ENCODE peak calls at places on chromosomes 2 and 18, in four cellular contexts. One of them, this sample, is unnamed.

GRCh38 chr2:1567556-1568344 is 154.5 kb downstream of the TPO start:
- DNase-seq in cardiac muscle cell: no peak
- DNase-seq in endothelial cell: no peak
- DNase-seq in fibroblast of the aortic adventitia: no peak
- DNase-seq in this sample: no peak

GRCh38 chr18:39772155-39772919 is 2182.7 kb upstream of the PIK3C3 start:
- DNase-seq in cardiac muscle cell: no peak
- DNase-seq in endothelial cell: no peak
- DNase-seq in fibroblast of the aortic adventitia: peak; percentile 10
- DNase-seq in this sample: no peak

GRCh38 chr2:46909771-46910419 is 5.7 kb downstream of the MCFD2 start:
- DNase-seq in cardiac muscle cell: no peak
- DNase-seq in endothelial cell: no peak
- DNase-seq in fibroblast of the aortic adventitia: peak; percentile 74
- DNase-seq in this sample: no peak

GRCh38 chr2:241844066-241844728 is 14.5 kb downstream of the PDCD1 start:
- DNase-seq in cardiac muscle cell: peak; percentile 72
- DNase-seq in endothelial cell: peak; percentile 64
- DNase-seq in fibroblast of the aortic adventitia: peak; percentile 26
- DNase-seq in this sample: no peak

GRCh38 chr2:44245068-44245861 is 30.0 kb upstream of the SLC3A1 start:
- DNase-seq in cardiac muscle cell: no peak
- DNase-seq in endothelial cell: no peak
- DNase-seq in fibroblast of the aortic adventitia: no peak
- DNase-seq in this sample: peak; percentile 22

GRCh38 chr2:201452058-201452736 is 657 bp downstream of the STRADB start:
- DNase-seq in cardiac muscle cell: no peak
- DNase-seq in endothelial cell: no peak
- DNase-seq in fibroblast of the aortic adventitia: peak; percentile 43
- DNase-seq in this sample: no peak

GRCh38 chr2:227615906-227616305 is 1.3 kb upstream of the SCYGR3 start:
- DNase-seq in cardiac muscle cell: no peak
- DNase-seq in endothelial cell: no peak
- DNase-seq in fibroblast of the aortic adventitia: no peak
- DNase-seq in this sample: no peak

GRCh38 chr2:234770081-234770506 is 181.7 kb upstream of the SH3BP4 start:
- DNase-seq in cardiac muscle cell: no peak
- DNase-seq in endothelial cell: no peak
- DNase-seq in fibroblast of the aortic adventitia: peak; percentile 21
- DNase-seq in this sample: no peak

GRCh38 chr2:28346587-28346986 is 46.1 kb upstream of the FOSL2 start:
- DNase-seq in cardiac muscle cell: no peak
- DNase-seq in endothelial cell: no peak
- DNase-seq in fibroblast of the aortic adventitia: no peak
- DNase-seq in this sample: no peak

GRCh38 chr2:69099541-69099940 is 86.6 kb downstream of the ANTXR1 start:
- DNase-seq in cardiac muscle cell: no peak
- DNase-seq in endothelial cell: no peak
- DNase-seq in fibroblast of the aortic adventitia: peak; percentile 40
- DNase-seq in this sample: no peak

GRCh38 chr18:13516855-13517254 is 209.5 kb downstream of the FAM210A start:
- DNase-seq in cardiac muscle cell: no peak
- DNase-seq in endothelial cell: no peak
- DNase-seq in fibroblast of the aortic adventitia: no peak
- DNase-seq in this sample: no peak

GRCh38 chr18:79791141-79791972 is 6.4 kb upstream of the KCNG2 start:
- DNase-seq in cardiac muscle cell: no peak
- DNase-seq in endothelial cell: no peak
- DNase-seq in fibroblast of the aortic adventitia: peak; percentile 98
- DNase-seq in this sample: no peak

GRCh38 chr2:101823347-101823791 is 125.9 kb downstream of the MAP4K4 start:
- DNase-seq in cardiac muscle cell: peak; percentile 73
- DNase-seq in endothelial cell: peak; percentile 58
- DNase-seq in fibroblast of the aortic adventitia: peak; percentile 72
- DNase-seq in this sample: peak; percentile 9

GRCh38 chr18:30234755-30235154 is 807.8 kb downstream of the DSC3 start:
- DNase-seq in cardiac muscle cell: peak; percentile 1
- DNase-seq in endothelial cell: no peak
- DNase-seq in fibroblast of the aortic adventitia: no peak
- DNase-seq in this sample: no peak

GRCh38 chr18:70288171-70288850 is 534 bp upstream of the SOCS6 start:
- DNase-seq in cardiac muscle cell: no peak
- DNase-seq in endothelial cell: peak; percentile 55
- DNase-seq in fibroblast of the aortic adventitia: peak; percentile 39
- DNase-seq in this sample: no peak

GRCh38 chr2:70983506-70984227 is 5.2 kb downstream of the ANKRD53 start:
- DNase-seq in cardiac muscle cell: no peak
- DNase-seq in endothelial cell: no peak
- DNase-seq in fibroblast of the aortic adventitia: no peak
- DNase-seq in this sample: no peak

GRCh38 chr18:47749195-47749973 is 181.1 kb downstream of the SMAD2 start:
- DNase-seq in cardiac muscle cell: peak; percentile 83
- DNase-seq in endothelial cell: peak; percentile 91
- DNase-seq in fibroblast of the aortic adventitia: peak; percentile 61
- DNase-seq in this sample: peak; percentile 6

GRCh38 chr2:226699321-226699720 is 100.3 kb downstream of the IRS1 start:
- DNase-seq in cardiac muscle cell: no peak
- DNase-seq in endothelial cell: no peak
- DNase-seq in fibroblast of the aortic adventitia: peak; percentile 61
- DNase-seq in this sample: no peak

GRCh38 chr2:174326880-174327558 is 7.7 kb upstream of the SP9 start:
- DNase-seq in cardiac muscle cell: no peak
- DNase-seq in endothelial cell: peak; percentile 33
- DNase-seq in fibroblast of the aortic adventitia: no peak
- DNase-seq in this sample: no peak

GRCh38 chr2:238484522-238485452 is 58.1 kb downstream of the ASB1 start:
- DNase-seq in cardiac muscle cell: no peak
- DNase-seq in endothelial cell: no peak
- DNase-seq in fibroblast of the aortic adventitia: no peak
- DNase-seq in this sample: no peak

GRCh38 chr2:37371979-37372378 is 27.5 kb downstream of the QPCT start:
- DNase-seq in cardiac muscle cell: no peak
- DNase-seq in endothelial cell: no peak
- DNase-seq in fibroblast of the aortic adventitia: no peak
- DNase-seq in this sample: no peak

GRCh38 chr2:174002679-174003078 is 37.5 kb upstream of the SP3 start:
- DNase-seq in cardiac muscle cell: no peak
- DNase-seq in endothelial cell: no peak
- DNase-seq in fibroblast of the aortic adventitia: no peak
- DNase-seq in this sample: no peak

GRCh38 chr2:95077521-95077807 is 44.1 kb downstream of the MRPS5 start:
- DNase-seq in cardiac muscle cell: no peak
- DNase-seq in endothelial cell: no peak
- DNase-seq in fibroblast of the aortic adventitia: no peak
- DNase-seq in this sample: no peak

GRCh38 chr18:25561923-25562322 is 210.0 kb upstream of the ZNF521 start:
- DNase-seq in cardiac muscle cell: peak; percentile 62
- DNase-seq in endothelial cell: peak; percentile 44
- DNase-seq in fibroblast of the aortic adventitia: peak; percentile 11
- DNase-seq in this sample: no peak